ENCODE peak calls at places on chromosomes 16 and 17, in ten cellular contexts. One of them, this sample, is unnamed.

GRCh38 chr17:66466933-66467367 is 164.5 kb downstream of the PRKCA start:
- DNase-seq in mesothelial cell of epicardium: no peak
- DNase-seq in RWPE2: peak
- DNase-seq in HL-60: peak
- DNase-seq in tibial artery: no peak
- DNase-seq in Peyer's patch: no peak
- DNase-seq in lung: peak
- DNase-seq in fibroblast of mammary gland: peak
- DNase-seq in CD4-positive, alpha-beta T cell: no peak
- DNase-seq in dorsolateral prefrontal cortex: no peak
- DNase-seq in this sample: no peak

GRCh38 chr17:2062571-2063183 is 7.8 kb downstream of the HIC1 start:
- DNase-seq in fibroblast of mammary gland: no peak
- DNase-seq in mesothelial cell of epicardium: no peak
- DNase-seq in tibial artery: no peak
- DNase-seq in dorsolateral prefrontal cortex: no peak
- DNase-seq in CD4-positive, alpha-beta T cell: no peak
- DNase-seq in lung: no peak
- DNase-seq in HL-60: no peak
- DNase-seq in Peyer's patch: no peak
- DNase-seq in RWPE2: no peak
- DNase-seq in this sample: no peak

GRCh38 chr16:10765772-10766171 is 22.1 kb downstream of the NUBP1 start:
- DNase-seq in tibial artery: no peak
- DNase-seq in lung: no peak
- DNase-seq in Peyer's patch: no peak
- DNase-seq in CD4-positive, alpha-beta T cell: no peak
- DNase-seq in fibroblast of mammary gland: no peak
- DNase-seq in RWPE2: no peak
- DNase-seq in HL-60: no peak
- DNase-seq in mesothelial cell of epicardium: no peak
- DNase-seq in dorsolateral prefrontal cortex: no peak
- DNase-seq in this sample: peak

GRCh38 chr16:83143788-83144187 is 517.0 kb downstream of the CDH13 start:
- DNase-seq in dorsolateral prefrontal cortex: no peak
- DNase-seq in RWPE2: no peak
- DNase-seq in tibial artery: no peak
- DNase-seq in mesothelial cell of epicardium: no peak
- DNase-seq in lung: no peak
- DNase-seq in Peyer's patch: no peak
- DNase-seq in HL-60: no peak
- DNase-seq in fibroblast of mammary gland: peak
- DNase-seq in CD4-positive, alpha-beta T cell: no peak
- DNase-seq in this sample: no peak

GRCh38 chr17:58317421-58318064 is 11.1 kb downstream of the TSPOAP1 start:
- DNase-seq in HL-60: no peak
- DNase-seq in RWPE2: peak
- DNase-seq in dorsolateral prefrontal cortex: no peak
- DNase-seq in CD4-positive, alpha-beta T cell: peak
- DNase-seq in lung: no peak
- DNase-seq in mesothelial cell of epicardium: peak
- DNase-seq in tibial artery: peak
- DNase-seq in Peyer's patch: peak
- DNase-seq in fibroblast of mammary gland: peak
- DNase-seq in this sample: peak

GRCh38 chr17:7590743-7591142 is 849 bp upstream of the SOX15 start:
- DNase-seq in Peyer's patch: no peak
- DNase-seq in tibial artery: no peak
- DNase-seq in RWPE2: no peak
- DNase-seq in lung: no peak
- DNase-seq in dorsolateral prefrontal cortex: no peak
- DNase-seq in CD4-positive, alpha-beta T cell: no peak
- DNase-seq in mesothelial cell of epicardium: no peak
- DNase-seq in fibroblast of mammary gland: peak
- DNase-seq in HL-60: no peak
- DNase-seq in this sample: no peak

GRCh38 chr17:59423137-59423703 is 91.8 kb downstream of the YPEL2 start:
- DNase-seq in fibroblast of mammary gland: peak
- DNase-seq in tibial artery: peak
- DNase-seq in lung: no peak
- DNase-seq in CD4-positive, alpha-beta T cell: no peak
- DNase-seq in dorsolateral prefrontal cortex: no peak
- DNase-seq in HL-60: no peak
- DNase-seq in mesothelial cell of epicardium: no peak
- DNase-seq in Peyer's patch: no peak
- DNase-seq in RWPE2: no peak
- DNase-seq in this sample: no peak

GRCh38 chr17:79803997-79804855 is 7.3 kb upstream of the CBX8 start:
- DNase-seq in lung: no peak
- DNase-seq in Peyer's patch: peak
- DNase-seq in fibroblast of mammary gland: peak
- DNase-seq in CD4-positive, alpha-beta T cell: no peak
- DNase-seq in dorsolateral prefrontal cortex: no peak
- DNase-seq in mesothelial cell of epicardium: no peak
- DNase-seq in HL-60: peak
- DNase-seq in tibial artery: no peak
- DNase-seq in RWPE2: no peak
- DNase-seq in this sample: no peak

GRCh38 chr16:866252-866651 is 65.7 kb upstream of the GNG13 start:
- DNase-seq in lung: no peak
- DNase-seq in fibroblast of mammary gland: no peak
- DNase-seq in Peyer's patch: no peak
- DNase-seq in dorsolateral prefrontal cortex: no peak
- DNase-seq in RWPE2: no peak
- DNase-seq in HL-60: no peak
- DNase-seq in mesothelial cell of epicardium: no peak
- DNase-seq in tibial artery: no peak
- DNase-seq in CD4-positive, alpha-beta T cell: no peak
- DNase-seq in this sample: no peak

GRCh38 chr16:12439443-12440232 is 364.0 kb downstream of the CPPED1 start:
- DNase-seq in HL-60: no peak
- DNase-seq in RWPE2: no peak
- DNase-seq in fibroblast of mammary gland: no peak
- DNase-seq in tibial artery: no peak
- DNase-seq in dorsolateral prefrontal cortex: no peak
- DNase-seq in mesothelial cell of epicardium: no peak
- DNase-seq in lung: no peak
- DNase-seq in CD4-positive, alpha-beta T cell: no peak
- DNase-seq in Peyer's patch: no peak
- DNase-seq in this sample: no peak

GRCh38 chr17:59406808-59407381 is 75.4 kb downstream of the YPEL2 start:
- DNase-seq in dorsolateral prefrontal cortex: no peak
- DNase-seq in tibial artery: no peak
- DNase-seq in fibroblast of mammary gland: peak
- DNase-seq in CD4-positive, alpha-beta T cell: no peak
- DNase-seq in lung: no peak
- DNase-seq in Peyer's patch: no peak
- DNase-seq in mesothelial cell of epicardium: no peak
- DNase-seq in RWPE2: no peak
- DNase-seq in HL-60: no peak
- DNase-seq in this sample: no peak

DNA sequence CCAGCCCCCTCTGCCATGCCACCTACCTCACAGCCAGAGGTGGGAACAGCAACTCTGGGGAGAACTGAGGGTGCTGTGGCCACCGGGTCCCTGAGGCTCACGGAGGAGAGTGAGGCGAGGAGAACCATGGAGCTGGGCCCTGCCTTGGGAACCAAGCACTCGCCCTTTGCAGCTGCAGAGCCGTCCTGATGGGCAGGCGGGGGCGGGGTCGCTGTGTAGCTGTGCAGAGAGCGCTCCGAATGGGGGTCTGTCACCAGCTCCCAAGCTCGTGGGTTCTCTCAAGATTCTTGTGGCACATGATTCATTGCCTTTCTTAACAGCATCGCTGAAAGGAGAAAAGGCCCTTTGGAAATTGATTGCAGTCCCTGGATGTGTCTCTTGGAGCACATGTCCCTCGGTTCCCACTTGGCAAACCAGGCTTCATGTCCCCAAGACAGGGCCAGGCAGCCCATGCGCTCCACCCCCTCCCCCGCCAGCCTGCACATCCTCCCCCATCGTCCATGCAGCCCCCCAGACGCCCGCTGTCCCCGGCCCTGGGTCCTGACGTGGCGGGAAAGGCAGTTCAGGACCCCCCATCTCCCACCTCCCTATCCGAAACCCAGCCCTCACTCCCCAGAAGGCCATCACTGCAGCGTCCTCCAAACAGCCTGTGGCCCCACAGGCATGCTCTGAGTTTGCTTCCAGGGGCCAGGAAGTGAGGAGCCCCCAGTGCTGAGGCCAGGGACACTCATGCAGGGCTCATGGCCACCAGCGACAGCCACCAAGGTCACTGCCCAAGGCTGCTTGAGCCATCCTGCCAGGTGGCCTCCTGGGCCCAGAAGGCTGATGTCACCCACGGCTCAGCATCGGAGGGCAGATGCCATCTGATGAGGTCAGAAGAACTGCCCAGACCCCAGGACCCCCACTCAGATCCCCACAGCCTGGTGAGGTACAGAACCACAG is 20.6 kb upstream of the CHMP6 start:
- DNase-seq in Peyer's patch: no peak
- DNase-seq in lung: no peak
- DNase-seq in CD4-positive, alpha-beta T cell: no peak
- DNase-seq in dorsolateral prefrontal cortex: no peak
- DNase-seq in HL-60: no peak
- DNase-seq in mesothelial cell of epicardium: no peak
- DNase-seq in tibial artery: no peak
- DNase-seq in RWPE2: no peak
- DNase-seq in fibroblast of mammary gland: no peak
- DNase-seq in this sample: no peak
- TF ChIP-seq CTCF in Peyer's patch: no peak
- TF ChIP-seq CTCF in lung: no peak
- TF ChIP-seq CTCF in CD4-positive, alpha-beta T cell: no peak
- TF ChIP-seq CTCF in dorsolateral prefrontal cortex: no peak
- TF ChIP-seq CTCF in HL-60: no peak
- TF ChIP-seq CTCF in mesothelial cell of epicardium: no peak
- TF ChIP-seq CTCF in tibial artery: no peak
- TF ChIP-seq CTCF in RWPE2: peak
- TF ChIP-seq CTCF in fibroblast of mammary gland: no peak
- TF ChIP-seq CTCF in this sample: no peak

DNA sequence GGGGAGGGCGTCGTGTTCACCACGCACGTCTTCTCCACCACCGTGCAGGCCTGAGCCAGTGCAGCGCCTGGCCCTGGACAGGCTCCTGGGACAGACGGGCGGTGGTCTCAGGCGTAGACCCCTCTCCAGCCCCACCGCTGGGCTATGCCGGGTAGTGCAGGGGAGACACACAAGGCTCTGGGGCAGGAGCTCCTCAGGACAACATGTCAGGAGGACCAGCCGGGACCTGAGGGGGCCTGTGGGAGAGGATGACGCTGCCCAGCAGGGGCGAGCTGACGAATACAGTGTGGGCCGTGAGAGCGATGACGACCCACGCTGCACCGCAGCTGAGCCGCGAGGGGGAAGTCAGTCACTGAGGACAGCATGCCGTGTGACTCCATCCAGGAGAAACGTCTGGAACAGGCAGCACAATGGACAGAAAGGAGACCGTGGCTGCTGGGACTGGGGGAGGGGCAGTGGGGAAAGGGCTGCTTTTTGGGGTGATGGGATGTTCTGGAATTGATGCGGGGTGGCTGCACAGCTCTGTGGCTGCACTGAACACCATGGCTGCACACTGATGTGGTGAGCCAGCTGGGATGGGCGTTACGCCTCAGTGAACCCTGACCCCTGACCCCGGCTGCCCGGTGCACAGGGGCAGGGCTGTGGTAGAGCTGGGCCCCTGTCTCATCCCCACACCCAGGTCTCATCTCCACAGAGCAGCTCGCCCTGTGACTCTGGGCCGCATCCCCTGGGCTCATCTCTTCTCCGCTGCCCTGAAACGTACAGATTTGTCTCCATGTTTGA is 20.2 kb downstream of the DNASE1 start:
- DNase-seq in CD4-positive, alpha-beta T cell: no peak
- DNase-seq in dorsolateral prefrontal cortex: no peak
- DNase-seq in tibial artery: no peak
- DNase-seq in Peyer's patch: no peak
- DNase-seq in RWPE2: no peak
- DNase-seq in mesothelial cell of epicardium: no peak
- DNase-seq in HL-60: no peak
- DNase-seq in fibroblast of mammary gland: no peak
- DNase-seq in lung: no peak
- DNase-seq in this sample: no peak
- TF ChIP-seq CTCF in CD4-positive, alpha-beta T cell: no peak
- TF ChIP-seq CTCF in dorsolateral prefrontal cortex: no peak
- TF ChIP-seq CTCF in tibial artery: no peak
- TF ChIP-seq CTCF in Peyer's patch: no peak
- TF ChIP-seq CTCF in RWPE2: no peak
- TF ChIP-seq CTCF in mesothelial cell of epicardium: no peak
- TF ChIP-seq CTCF in HL-60: no peak
- TF ChIP-seq CTCF in fibroblast of mammary gland: no peak
- TF ChIP-seq CTCF in lung: no peak
- TF ChIP-seq CTCF in this sample: no peak

GRCh38 chr17:27430882-27431491 is 25.3 kb upstream of the KSR1 start:
- DNase-seq in lung: no peak
- DNase-seq in tibial artery: no peak
- DNase-seq in mesothelial cell of epicardium: no peak
- DNase-seq in dorsolateral prefrontal cortex: no peak
- DNase-seq in Peyer's patch: peak
- DNase-seq in CD4-positive, alpha-beta T cell: no peak
- DNase-seq in HL-60: no peak
- DNase-seq in fibroblast of mammary gland: peak
- DNase-seq in RWPE2: no peak
- DNase-seq in this sample: no peak
- TF ChIP-seq CTCF in lung: peak
- TF ChIP-seq CTCF in tibial artery: peak
- TF ChIP-seq CTCF in mesothelial cell of epicardium: peak
- TF ChIP-seq CTCF in dorsolateral prefrontal cortex: peak
- TF ChIP-seq CTCF in Peyer's patch: peak
- TF ChIP-seq CTCF in CD4-positive, alpha-beta T cell: no peak
- TF ChIP-seq CTCF in HL-60: peak
- TF ChIP-seq CTCF in fibroblast of mammary gland: peak
- TF ChIP-seq CTCF in RWPE2: peak
- TF ChIP-seq CTCF in this sample: peak

DNA sequence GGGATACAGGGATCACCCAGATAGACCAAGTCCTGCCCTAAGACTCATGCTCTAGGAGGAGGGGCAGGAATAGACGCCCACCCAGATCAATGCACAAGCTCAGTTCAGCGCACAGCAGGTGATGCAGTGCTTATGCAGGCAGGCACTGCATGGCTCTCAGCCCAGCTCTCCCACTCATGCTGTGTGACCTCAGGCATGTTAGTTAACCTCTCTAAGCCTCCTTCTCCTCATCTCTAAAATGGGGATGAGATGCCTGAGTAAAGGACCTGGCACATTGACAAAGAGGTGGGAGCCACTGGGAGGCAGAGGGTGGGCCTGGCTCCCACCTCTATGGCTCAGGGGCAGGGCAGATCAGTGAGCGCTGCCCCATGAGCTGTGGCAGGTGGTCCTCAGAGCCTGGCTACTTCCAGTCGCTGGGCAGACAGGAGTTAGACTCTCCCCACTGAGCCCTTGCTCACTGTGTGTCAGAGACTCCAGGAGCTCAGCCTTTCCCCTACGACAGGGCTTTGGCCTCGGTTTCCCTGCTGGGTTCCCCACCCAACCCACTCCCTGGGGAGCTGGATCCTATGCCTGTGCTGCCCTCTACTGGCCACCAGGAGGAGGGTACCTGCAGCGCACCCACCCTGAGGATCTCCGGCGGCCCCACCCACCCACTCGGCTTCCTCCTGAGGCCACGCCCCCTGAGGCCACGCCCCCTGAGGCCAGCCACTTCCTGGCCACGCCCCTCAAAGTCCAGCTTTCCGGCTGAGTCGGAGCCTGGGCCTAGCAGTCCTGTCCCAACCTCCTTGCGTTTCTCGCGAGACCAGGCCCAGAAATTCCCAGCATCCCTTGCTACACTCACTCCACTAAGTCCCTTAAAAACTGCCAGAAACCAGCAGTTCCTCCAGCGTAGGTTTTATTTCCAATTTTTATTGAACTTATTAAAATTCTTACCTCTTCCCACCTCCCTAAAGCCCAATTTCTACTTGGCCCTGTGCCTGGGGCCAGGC is 196.1 kb downstream of the GSG1L start:
- DNase-seq in fibroblast of mammary gland: peak
- DNase-seq in dorsolateral prefrontal cortex: peak
- DNase-seq in mesothelial cell of epicardium: peak
- DNase-seq in tibial artery: peak
- DNase-seq in lung: peak
- DNase-seq in RWPE2: no peak
- DNase-seq in HL-60: peak
- DNase-seq in Peyer's patch: peak
- DNase-seq in CD4-positive, alpha-beta T cell: no peak
- DNase-seq in this sample: peak
- TF ChIP-seq CTCF in fibroblast of mammary gland: peak
- TF ChIP-seq CTCF in dorsolateral prefrontal cortex: peak
- TF ChIP-seq CTCF in mesothelial cell of epicardium: peak
- TF ChIP-seq CTCF in tibial artery: no peak
- TF ChIP-seq CTCF in lung: no peak
- TF ChIP-seq CTCF in RWPE2: peak
- TF ChIP-seq CTCF in HL-60: peak
- TF ChIP-seq CTCF in Peyer's patch: peak
- TF ChIP-seq CTCF in CD4-positive, alpha-beta T cell: peak
- TF ChIP-seq CTCF in this sample: peak